ENCODE peak calls at places on chromosome X, in seven cellular contexts. M is H9, S is Karpas-422, K is neural progenitor cell, A is HepG2, G is thoracic aorta, C is upper lobe of left lung. U is an unnamed sample. For H3K9me3, the result is how much of the 10 kb centered on the place peaks cover.

GRCh38 chrX:15751160-15751819 is 13.2 kb downstream of the CA5B start:
- DNase-seq in M (no peak), S (no peak), K (no peak), A (no peak), G (no peak), C (no peak), U (no peak)

GRCh38 chrX:19846995-19847790 is 40.2 kb downstream of the SH3KBP1 start:
- DNase-seq in M (no peak), S (peak), K (no peak), A (no peak), G (no peak), C (no peak), U (no peak)

GRCh38 chrX:10104958-10105658 is 51.7 kb upstream of the CLCN4 start:
- DNase-seq in M (no peak), S (no peak), K (no peak), A (no peak), G (no peak), C (no peak), U (no peak)

GRCh38 chrX:16989750-16990149 is 43.3 kb downstream of the REPS2 start:
- DNase-seq in M (no peak), S (no peak), K (no peak), A (no peak), G (no peak), C (no peak), U (no peak)

GRCh38 chrX:82748901-82749505 is 759.1 kb upstream of the POU3F4 start:
- DNase-seq in M (no peak), S (no peak), K (no peak), A (no peak), G (no peak), C (no peak), U (no peak)

GRCh38 chrX:155263854-155264628 is at the start of gene RAB39B:
- DNase-seq in M (peak), S (peak), K (peak), A (peak), G (peak), C (peak), U (peak)

GRCh38 chrX:146243071-146243470 is 425.4 kb downstream of the SLITRK2 start:
- DNase-seq in M (no peak), S (no peak), K (no peak), A (no peak), G (no peak), C (no peak), U (no peak)

GRCh38 chrX:118503260-118504041 is 7.8 kb downstream of the DOCK11 start:
- DNase-seq in M (no peak), S (no peak), K (no peak), A (no peak), G (no peak), C (no peak), U (no peak)

GRCh38 chrX:145609951-145610511 is 207.6 kb upstream of the SLITRK2 start:
- DNase-seq in M (no peak), S (no peak), K (no peak), A (no peak), G (no peak), C (no peak), U (no peak)

GRCh38 chrX:6679550-6679949 is 144.6 kb upstream of the VCX3A start:
- DNase-seq in M (no peak), S (no peak), K (no peak), A (no peak), G (no peak), C (no peak), U (no peak)

GRCh38 chrX:110394653-110395052 is 36.0 kb downstream of the RTL9 start:
- DNase-seq in M (no peak), S (no peak), K (no peak), A (no peak), G (no peak), C (no peak), U (no peak)

GRCh38 chrX:149641832-149642231 is 10.2 kb upstream of the TMEM185A start:
- DNase-seq in M (no peak), S (no peak), K (no peak), A (no peak), G (no peak), C (no peak), U (no peak)

GRCh38 chrX:40663880-40664630 is 16.7 kb upstream of the CXorf38 start:
- DNase-seq in M (peak), S (no peak), K (peak), A (no peak), G (no peak), C (no peak), U (peak)

GRCh38 chrX:69068295-69069085 is 96.8 kb downstream of the PJA1 start:
- DNase-seq in M (no peak), S (no peak), K (no peak), A (no peak), G (no peak), C (no peak), U (no peak)

GRCh38 chrX:50813843-50814661 is at the start of gene SHROOM4:
- DNase-seq in M (peak), S (no peak), K (peak), A (peak), G (no peak), C (peak), U (no peak)

GRCh38 chrX:40108084-40108958 is 10.6 kb upstream of the BCOR start:
- DNase-seq in M (peak), S (no peak), K (peak), A (peak), G (no peak), C (peak), U (peak)

GRCh38 chrX:20265726-20266681 is 705 bp downstream of the RPS6KA3 start:
- DNase-seq in M (peak), S (peak), K (peak), A (no peak), G (no peak), C (peak), U (peak)

GRCh38 chrX:69066966-69067525 is 98.2 kb downstream of the PJA1 start:
- DNase-seq in M (no peak), S (no peak), K (no peak), A (no peak), G (no peak), C (no peak), U (no peak)

GRCh38 chrX:41275661-41276609 is 58.0 kb upstream of the DDX3X start:
- DNase-seq in M (peak), S (peak), K (peak), A (peak), G (no peak), C (peak), U (peak)

GRCh38 chrX:100980608-100981497 is 11.3 kb downstream of the ARL13A start:
- DNase-seq in M (no peak), S (no peak), K (no peak), A (peak), G (peak), C (no peak), U (no peak)

GRCh38 chrX:51476930-51477329 is 19.5 kb downstream of the NUDT11 start:
- DNase-seq in M (no peak), S (no peak), K (no peak), A (no peak), G (no peak), C (no peak), U (no peak)

GRCh38 chrX:8846271-8846670 is 45.1 kb upstream of the FAM9A start:
- DNase-seq in M (no peak), S (no peak), K (no peak), A (no peak), G (no peak), C (no peak), U (no peak)

GRCh38 chrX:35339796-35340195 is 397.2 kb downstream of the FAM47B start:
- DNase-seq in M (no peak), S (no peak), K (no peak), A (no peak), G (no peak), C (no peak), U (no peak)

GRCh38 chrX:46959985-46960700 is 47.9 kb downstream of the JADE3 start:
- DNase-seq in M (no peak), S (no peak), K (no peak), A (no peak), G (no peak), C (no peak), U (no peak)

GRCh38 chrX:31070057-31070468 is 1.8 kb downstream of the FTHL17 start:
- DNase-seq in M (no peak), S (no peak), K (no peak), A (no peak), G (no peak), C (no peak), U (no peak)

GRCh38 chrX:5898463-5898862 is 330.2 kb downstream of the NLGN4X start:
- DNase-seq in M (no peak), S (no peak), K (no peak), A (no peak), G (no peak), C (no peak), U (no peak)

GRCh38 chrX:136689441-136689840 is 41.5 kb downstream of the CD40LG start:
- DNase-seq in M (no peak), S (no peak), K (peak), A (no peak), G (no peak), C (no peak), U (no peak)

GRCh38 chrX:129193357-129193756 is 329.9 kb downstream of the SMARCA1 start:
- DNase-seq in M (no peak), S (no peak), K (no peak), A (peak), G (no peak), C (no peak), U (no peak)

GRCh38 chrX:103151799-103152198 is 58.9 kb upstream of the NXF3 start:
- DNase-seq in M (no peak), S (no peak), K (no peak), A (no peak), G (no peak), C (no peak), U (no peak)

GRCh38 chrX:146264763-146265375 is 447.2 kb downstream of the SLITRK2 start:
- DNase-seq in M (no peak), S (no peak), K (no peak), A (no peak), G (no peak), C (no peak), U (peak)

GRCh38 chrX:12955882-12956703 is 18.8 kb upstream of the TMSB4X start:
- DNase-seq in M (no peak), S (peak), K (no peak), A (peak), G (no peak), C (peak), U (no peak)

GRCh38 chrX:112834016-112834855 is 6.4 kb downstream of the AMOT start:
- DNase-seq in M (no peak), S (no peak), K (peak), A (no peak), G (no peak), C (no peak), U (no peak)

GRCh38 chrX:36480441-36480990 is 527.6 kb upstream of the FAM47C start:
- DNase-seq in M (no peak), S (no peak), K (no peak), A (no peak), G (no peak), C (no peak), U (no peak)

GRCh38 chrX:3599787-3600465 is 113.5 kb downstream of the PRKX start:
- DNase-seq in M (no peak), S (no peak), K (no peak), A (no peak), G (no peak), C (no peak), U (no peak)

GRCh38 chrX:21856504-21856903 is 717 bp downstream of the YY2 start:
- DNase-seq in M (no peak), S (no peak), K (no peak), A (no peak), G (no peak), C (peak), U (no peak)

GRCh38 chrX:111823068-111823467 is 52.9 kb upstream of the TRPC5OS start:
- DNase-seq in M (peak), S (peak), K (peak), A (no peak), G (no peak), C (no peak), U (peak)

GRCh38 chrX:116285506-116285905 is 115.0 kb downstream of the AGTR2 start:
- DNase-seq in M (no peak), S (no peak), K (no peak), A (no peak), G (no peak), C (no peak), U (no peak)

GRCh38 chrX:45850775-45851433 is 650.2 kb upstream of the DIPK2B start:
- DNase-seq in M (peak), S (no peak), K (peak), A (peak), G (no peak), C (peak), U (peak)

GRCh38 chrX:46130246-46130645 is 415.0 kb downstream of the ZNF674 start:
- DNase-seq in M (no peak), S (no peak), K (peak), A (no peak), G (no peak), C (no peak), U (peak)

GRCh38 chrX:70834587-70834986 is 73.9 kb downstream of the TEX11 start:
- DNase-seq in M (no peak), S (no peak), K (no peak), A (no peak), G (no peak), C (no peak), U (no peak)
- H3K9me3 ChIP-seq in M (under half), S (under half), K (under half), A (under half), G (under half), C (under half), U (under half)

GRCh38 chrX:134990475-134991473 is at the start of gene SMIM10:
- DNase-seq in M (peak), S (no peak), K (peak), A (no peak), G (peak), C (peak), U (no peak)
- H3K27ac ChIP-seq in M (no peak), S (no peak), K (no peak), A (no peak), G (peak), C (no peak), U (no peak)

DNA sequence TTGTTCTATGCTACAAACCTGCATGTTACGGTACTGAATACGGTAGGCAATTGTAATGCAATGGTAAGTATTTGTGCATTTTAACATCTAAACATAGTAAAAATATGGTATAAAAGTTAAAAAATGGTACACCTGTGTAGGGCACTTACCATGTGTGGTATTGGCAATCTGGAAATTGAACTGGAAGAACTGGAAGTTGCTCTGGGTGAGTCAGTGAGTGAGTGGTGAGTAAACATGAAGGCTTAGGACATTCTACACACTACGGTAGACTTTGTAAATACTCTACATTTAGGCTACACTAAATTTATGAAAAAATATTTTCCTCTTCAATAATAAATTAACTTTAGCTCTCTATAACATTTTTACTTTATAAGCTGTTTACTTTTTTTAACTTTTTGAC is 78.9 kb downstream of the RRAGB start:
- DNase-seq in M (no peak), S (no peak), K (no peak), A (no peak), G (no peak), C (no peak), U (no peak)
- H3K9me3 ChIP-seq in M (under half), S (under half), K (under half), A (under half), G (under half), C (under half), U (under half)

DNA sequence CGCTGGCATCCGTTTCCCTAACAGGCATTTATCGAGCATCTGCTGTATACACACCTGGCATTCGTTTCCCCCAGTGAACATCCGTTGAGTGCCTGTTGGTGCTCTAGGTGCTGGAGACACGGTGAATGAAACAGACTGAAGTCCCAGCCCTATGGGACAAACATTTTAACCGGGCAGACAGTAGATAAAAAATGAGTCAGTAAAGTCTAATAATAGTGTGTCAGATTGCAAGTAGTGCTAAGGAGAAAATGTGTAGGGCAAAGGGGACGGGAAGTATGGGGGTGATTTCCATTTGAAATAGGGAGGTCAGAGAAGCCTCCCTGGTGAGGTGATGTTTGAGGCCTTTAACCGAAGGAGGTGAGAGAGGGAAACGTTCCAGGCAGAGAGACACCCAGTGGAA is 5.3 kb upstream of the EBP start:
- DNase-seq in M (no peak), S (no peak), K (no peak), A (no peak), G (no peak), C (no peak), U (no peak)
- H3K27ac ChIP-seq in M (no peak), S (no peak), K (no peak), A (no peak), G (no peak), C (no peak), U (no peak)

GRCh38 chrX:64176876-64177275 is 28.6 kb downstream of the AMER1 start:
- DNase-seq in M (no peak), S (no peak), K (no peak), A (peak), G (no peak), C (no peak), U (no peak)
- H3K9me3 ChIP-seq in M (under half), S (under half), K (under half), A (under half), G (under half), C (under half), U (under half)

DNA sequence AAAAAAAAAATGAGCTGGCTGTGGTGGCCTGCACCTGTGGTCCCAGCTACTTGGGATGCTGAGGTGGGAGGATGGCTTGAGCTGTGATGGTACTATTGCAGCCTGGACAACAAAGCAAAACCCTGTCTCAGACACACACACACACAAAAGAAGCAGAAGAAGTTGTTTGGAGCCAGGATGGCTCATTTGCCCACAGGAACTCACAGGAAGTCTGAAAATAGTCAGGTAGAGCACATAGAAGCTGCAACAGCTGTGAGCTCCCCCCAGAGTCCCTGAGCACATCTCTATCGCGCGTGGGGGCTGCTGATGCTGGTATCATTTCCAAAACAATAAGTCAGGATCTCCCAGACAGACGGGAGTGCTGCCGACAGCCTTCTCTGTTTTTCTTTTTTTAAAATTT is 13.4 kb upstream of the DHRSX start:
- DNase-seq in M (no peak), S (no peak), K (no peak), A (no peak), G (no peak), C (no peak), U (no peak)
- H3K27ac ChIP-seq in M (no peak), S (no peak), K (no peak), A (no peak), G (no peak), C (no peak), U (no peak)

U was measured in WERI-Rb-1.